ENCODE peak calls at places on chromosomes 4 and X, in five cellular contexts. D is stimulated activated CD4-positive, alpha-beta T cell treated with anti-CD3 and anti-CD28 coated beads, Interleukin-12 subunit alpha, Interleukin-12 subunit beta, amount 100 ng/mL, for 4 hours; B is AG10803; J is GM10248; S is CD8-positive, alpha-beta memory T cell. V is an unnamed sample.

GRCh38 chr4:26407466-26407865 is 82.8 kb downstream of the CCKAR start:
- DNase-seq in B (peak; percentile 81), S (no peak), D (no peak), J (no peak), V (no peak)

GRCh38 chr4:37453004-37453360 is 208.4 kb downstream of the NWD2 start:
- DNase-seq in J (peak; percentile 71), B (peak; percentile 29), S (peak; percentile 13), D (peak; percentile 16), V (peak; percentile 74)

GRCh38 chrX:17547658-17548057 is 172.7 kb downstream of the NHS start:
- DNase-seq in J (no peak), S (no peak), B (peak; percentile 77), D (no peak), V (peak; percentile 55)

GRCh38 chr4:142350886-142351285 is 495.2 kb downstream of the INPP4B start:
- DNase-seq in S (no peak), D (no peak), J (no peak), B (peak; percentile 67), V (no peak)

GRCh38 chr4:56976283-56976877 is 1.0 kb downstream of the NOA1 start:
- DNase-seq in S (no peak), D (no peak), B (no peak), J (peak; percentile 21), V (peak; percentile 9)

GRCh38 chrX:153816821-153817220 is 13.5 kb downstream of the PDZD4 start:
- DNase-seq in J (no peak), D (no peak), B (no peak), S (peak; percentile 43), V (no peak)

GRCh38 chr4:59094505-59094904 is 1984.3 kb upstream of the IGFBP7 start:
- DNase-seq in S (no peak), J (no peak), B (no peak), D (no peak), V (no peak)

GRCh38 chr4:189547537-189547936 is 393.1 kb upstream of the FRG1 start:
- DNase-seq in B (no peak), S (no peak), D (no peak), J (no peak), V (no peak)

GRCh38 chr4:106208481-106209460 is 107.2 kb downstream of the TBCK start:
- DNase-seq in J (no peak), S (no peak), D (no peak), B (no peak), V (no peak)

GRCh38 chr4:105900541-105900940 is 5.3 kb downstream of the NPNT start:
- DNase-seq in J (no peak), S (no peak), B (no peak), D (no peak), V (no peak)

GRCh38 chrX:85111347-85111746 is 107.7 kb downstream of the APOOL start:
- DNase-seq in J (peak; percentile 8), D (no peak), S (no peak), B (peak; percentile 3), V (peak; percentile 46)

GRCh38 chr4:13910556-13910955 is 283.0 kb upstream of the BOD1L1 start:
- DNase-seq in B (no peak), D (no peak), S (no peak), J (no peak), V (no peak)

GRCh38 chr4:73599182-73599581 is 21.1 kb downstream of the RASSF6 start:
- DNase-seq in D (no peak), B (peak; percentile 52), J (no peak), S (no peak), V (peak; percentile 56)

GRCh38 chr4:98092833-98093439 is 50.3 kb downstream of the STPG2 start:
- DNase-seq in J (no peak), D (no peak), S (no peak), B (peak; percentile 6), V (peak; percentile 30)

GRCh38 chrX:8345473-8345872 is 119.2 kb upstream of the VCX3B start:
- DNase-seq in J (no peak), S (no peak), D (no peak), B (no peak), V (no peak)

GRCh38 chr4:57044279-57044678 is 65.6 kb downstream of the POLR2B start:
- DNase-seq in S (no peak), B (peak; percentile 94), D (no peak), J (no peak), V (no peak)

GRCh38 chrX:115036029-115036428 is 18.6 kb upstream of the IL13RA2 start:
- DNase-seq in J (no peak), S (no peak), B (no peak), D (no peak), V (no peak)

GRCh38 chr4:80173387-80173786 is 23.9 kb upstream of the PRDM8 start:
- DNase-seq in D (no peak), S (peak; percentile 64), B (peak; percentile 85), J (no peak), V (peak; percentile 58)

GRCh38 chrX:97628807-97629596 is 745.3 kb downstream of the RPA4 start:
- DNase-seq in D (no peak), J (no peak), S (no peak), B (no peak), V (no peak)

GRCh38 chr4:48033825-48034413 is 17.3 kb downstream of the NIPAL1 start:
- DNase-seq in B (no peak), S (peak; percentile 43), J (no peak), D (peak; percentile 64), V (peak; percentile 63)

GRCh38 chr4:80229128-80229527 is 31.8 kb downstream of the PRDM8 start:
- DNase-seq in J (no peak), D (no peak), S (no peak), B (no peak), V (no peak)

GRCh38 chr4:142267101-142267500 is 579.0 kb downstream of the INPP4B start:
- DNase-seq in B (no peak), S (no peak), J (no peak), D (no peak), V (no peak)

GRCh38 chrX:11579856-11580595 is 85.7 kb downstream of the ARHGAP6 start:
- DNase-seq in B (no peak), J (no peak), S (no peak), D (no peak), V (no peak)

GRCh38 chr4:99383833-99384392 is 31.4 kb upstream of the ADH1C start:
- DNase-seq in D (no peak), B (peak; percentile 99), J (no peak), S (no peak), V (no peak)

GRCh38 chr4:40502936-40503335 is 126.7 kb downstream of the RBM47 start:
- DNase-seq in J (peak; percentile 44), D (no peak), S (no peak), B (peak; percentile 14), V (peak; percentile 41)

GRCh38 chrX:127708155-127708554 is 344.0 kb downstream of the ACTRT1 start:
- DNase-seq in B (no peak), J (no peak), D (no peak), S (no peak), V (no peak)